ENCODE peak calls at places on chromosome 16, in six cellular contexts. H is ovary; Y is progenitor cell of endocrine pancreas; R is esophagus squamous epithelium; X is activated CD4-positive, alpha-beta T cell treated with anti-CD3 and anti-CD28 coated beads, Interleukin-2, amount 10 ng/mL, durations not matched to agents 7 days and 5 days; Z is heart right ventricle. O is an unnamed sample.

GRCh38 chr16:25135239-25135878 is 23.8 kb downstream of the LCMT1 start:
- DNase-seq in H (no peak), Y (no peak), R (no peak), X (no peak), Z (no peak), O (peak)

GRCh38 chr16:84088695-84089395 is 27.9 kb downstream of the MBTPS1 start:
- DNase-seq in H (no peak), Y (no peak), R (no peak), X (peak), Z (peak), O (peak)

GRCh38 chr16:65125871-65126270 is 4.0 kb upstream of the CDH11 start:
- DNase-seq in H (peak), Y (no peak), R (no peak), X (no peak), Z (no peak), O (no peak)

GRCh38 chr16:53121666-53122065 is 66.9 kb downstream of the CHD9 start:
- DNase-seq in H (no peak), Y (no peak), R (no peak), X (no peak), Z (no peak), O (no peak)

GRCh38 chr16:84913315-84913714 is 93.5 kb downstream of the CRISPLD2 start:
- DNase-seq in H (no peak), Y (no peak), R (no peak), X (no peak), Z (no peak), O (no peak)

GRCh38 chr16:67406628-67407027 is 9.6 kb downstream of the ZDHHC1 start:
- DNase-seq in H (no peak), Y (no peak), R (no peak), X (no peak), Z (no peak), O (no peak)

GRCh38 chr16:56297684-56298083 is 106.4 kb downstream of the GNAO1 start:
- DNase-seq in H (no peak), Y (no peak), R (no peak), X (no peak), Z (no peak), O (no peak)

GRCh38 chr16:88651276-88651988 is 579 bp upstream of the CYBA start:
- DNase-seq in H (no peak), Y (no peak), R (peak), X (peak), Z (peak), O (peak)

GRCh38 chr16:81468269-81468902 is 23.8 kb downstream of the CMIP start:
- DNase-seq in H (no peak), Y (no peak), R (no peak), X (no peak), Z (no peak), O (no peak)

GRCh38 chr16:72856797-72857196 is 191.1 kb downstream of the ZFHX3 start:
- DNase-seq in H (no peak), Y (no peak), R (no peak), X (peak), Z (no peak), O (no peak)

GRCh38 chr16:1922357-1922756 is 4.1 kb upstream of the HS3ST6 start:
- DNase-seq in H (no peak), Y (no peak), R (no peak), X (no peak), Z (no peak), O (no peak)

GRCh38 chr16:57613514-57613913 is 14.9 kb upstream of the ADGRG1 start:
- DNase-seq in H (no peak), Y (no peak), R (no peak), X (no peak), Z (no peak), O (no peak)

O was measured in left colon.